ENCODE peak calls at places on chromosomes 1 and 21, in seven cellular contexts. C is Calu3, P is A172, G is ELR, V is AG09319, T is neuronal stem cell, I is dermis microvascular lymphatic vessel endothelial cell. D is an unnamed sample.

GRCh38 chr1:9099555-9099954 is 29.3 kb downstream of the GPR157 start:
- DNase-seq in P (no peak), C (no peak), I (no peak), T (no peak), V (no peak), G (no peak), D (no peak)

GRCh38 chr1:225919906-225920305 is 4.1 kb downstream of the PYCR2 start:
- DNase-seq in T (no peak), G (peak), I (peak), C (no peak), P (peak), V (peak), D (no peak)

GRCh38 chr1:2834146-2834475 is 32.6 kb upstream of the TTC34 start:
- DNase-seq in P (no peak), G (no peak), C (no peak), V (no peak), I (no peak), T (no peak), D (no peak)

GRCh38 chr21:43944757-43945156 is 67.4 kb upstream of the TRAPPC10 start:
- DNase-seq in T (no peak), V (no peak), G (no peak), P (no peak), C (no peak), I (no peak), D (no peak)

GRCh38 chr1:156870734-156871133 is 10.1 kb downstream of the NTRK1 start:
- DNase-seq in V (peak), G (peak), P (peak), I (peak), C (no peak), T (no peak), D (no peak)

GRCh38 chr21:45393833-45394638 is 10.9 kb upstream of the COL18A1 start:
- DNase-seq in T (no peak), P (no peak), G (no peak), I (no peak), V (no peak), C (no peak), D (no peak)

GRCh38 chr1:39301606-39302005 is 97.1 kb downstream of the MACF1 start:
- DNase-seq in V (no peak), I (no peak), C (no peak), P (peak), G (no peak), T (no peak), D (no peak)

GRCh38 chr21:17949395-17949794 is 130.2 kb upstream of the C21orf91 start:
- DNase-seq in C (no peak), V (no peak), G (no peak), I (peak), T (no peak), P (no peak), D (no peak)

GRCh38 chr21:18840239-18840638 is 436.7 kb upstream of the TMPRSS15 start:
- DNase-seq in P (peak), G (peak), C (no peak), I (no peak), T (no peak), V (no peak), D (no peak)